ENCODE peak calls at places on chromosomes 2 and 18, in five cellular contexts. L, Y, H, M and I are unnamed samples. For H3K9me3, the result is how much of the 10 kb centered on the place peaks cover.

GRCh38 chr2:64453710-64454315 is at the start of gene LGALSL:
- DNase-seq in L (peak), Y (peak), H (peak), M (peak), I (peak)

GRCh38 chr2:173076557-173077345 is 1.1 kb downstream of the MAP3K20 start:
- DNase-seq in L (peak), Y (peak), H (peak), M (peak), I (peak)

GRCh38 chr2:27241761-27242613 is 20.9 kb downstream of the SLC30A3 start:
- DNase-seq in L (no peak), Y (no peak), H (no peak), M (no peak), I (no peak)

GRCh38 chr2:38665854-38666577 is at the start of gene GALM:
- DNase-seq in L (peak), Y (peak), H (peak), M (peak), I (peak)

GRCh38 chr2:215145611-215146010 is 7.2 kb upstream of the ABCA12 start:
- DNase-seq in L (no peak), Y (no peak), H (no peak), M (no peak), I (no peak)

GRCh38 chr2:73290049-73290839 is 3.1 kb downstream of the EGR4 start:
- DNase-seq in L (peak), Y (peak), H (no peak), M (no peak), I (peak)

GRCh38 chr2:28321426-28321825 is 71.2 kb upstream of the FOSL2 start:
- DNase-seq in L (no peak), Y (no peak), H (no peak), M (no peak), I (no peak)

GRCh38 chr2:460861-461260 is 173.0 kb upstream of the ALKAL2 start:
- DNase-seq in L (no peak), Y (no peak), H (no peak), M (no peak), I (no peak)

GRCh38 chr2:132936261-132936660 is 266.3 kb upstream of the LYPD1 start:
- DNase-seq in L (no peak), Y (no peak), H (no peak), M (no peak), I (no peak)

GRCh38 chr18:75128911-75129716 is 79.8 kb downstream of the PTGR3 start:
- DNase-seq in L (no peak), Y (no peak), H (no peak), M (peak), I (no peak)

GRCh38 chr2:121147766-121148165 is 137.2 kb downstream of the TFCP2L1 start:
- DNase-seq in L (no peak), Y (no peak), H (no peak), M (no peak), I (no peak)

GRCh38 chr2:109722026-109722425 is 72.1 kb upstream of the RGPD5 start:
- DNase-seq in L (no peak), Y (peak), H (no peak), M (peak), I (no peak)

GRCh38 chr2:37809525-37809924 is 115.6 kb upstream of the RMDN2 start:
- DNase-seq in L (no peak), Y (peak), H (no peak), M (no peak), I (peak)

GRCh38 chr18:79856119-79857080 is 58.7 kb downstream of the KCNG2 start:
- DNase-seq in L (peak), Y (peak), H (peak), M (peak), I (peak)

GRCh38 chr2:227164745-227165350 is 424 bp downstream of the COL4A3 start:
- DNase-seq in L (peak), Y (peak), H (peak), M (no peak), I (no peak)

GRCh38 chr2:72112421-72112820 is 35.2 kb downstream of the CYP26B1 start:
- DNase-seq in L (no peak), Y (no peak), H (no peak), M (no peak), I (no peak)

GRCh38 chr2:238636269-238637073 is 209.7 kb downstream of the ASB1 start:
- DNase-seq in L (no peak), Y (no peak), H (no peak), M (no peak), I (no peak)

GRCh38 chr18:21090680-21091079 is 20.9 kb downstream of the ROCK1 start:
- DNase-seq in L (no peak), Y (no peak), H (no peak), M (no peak), I (no peak)
- H3K9me3 ChIP-seq in L (under half), Y (under half), H (under half), M (under half), I (under half)

DNA sequence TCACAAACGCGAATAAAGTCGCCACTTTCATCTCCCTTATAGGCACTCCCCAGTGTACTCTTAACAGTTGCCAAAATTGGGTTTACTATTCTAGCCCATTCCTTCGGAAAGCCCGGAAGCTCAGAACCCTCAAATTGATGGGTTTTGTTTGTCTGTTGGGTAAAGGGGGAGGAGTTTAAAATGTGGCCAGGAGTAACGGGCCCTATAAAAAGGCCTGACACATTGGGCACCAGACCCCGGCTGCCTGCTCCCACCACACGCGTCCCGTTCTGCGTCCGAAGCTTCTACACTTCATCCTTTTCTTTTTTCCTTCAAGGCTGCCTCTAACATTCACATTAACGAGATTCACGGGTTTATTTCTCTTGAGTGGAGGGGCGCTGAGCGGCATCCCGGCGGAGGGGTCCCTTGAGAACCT is 837 bp downstream of the NHEJ1 start:
- DNase-seq in L (no peak), Y (no peak), H (no peak), M (no peak), I (no peak)
- H3K27ac ChIP-seq in L (no peak), Y (peak), H (no peak), M (no peak), I (no peak)

GRCh38 chr2:10080536-10081304 is 509 bp upstream of the CYS1 start:
- DNase-seq in L (peak), Y (peak), H (no peak), M (no peak), I (no peak)

GRCh38 chr2:10079192-10079930 is 850 bp downstream of the CYS1 start:
- DNase-seq in L (peak), Y (peak), H (no peak), M (peak), I (peak)

GRCh38 chr2:10078704-10079191 is 1.5 kb downstream of the CYS1 start:
- DNase-seq in L (no peak), Y (no peak), H (no peak), M (no peak), I (no peak)

GRCh38 chr2:10078001-10078400 is 2.2 kb downstream of the CYS1 start:
- DNase-seq in L (no peak), Y (no peak), H (no peak), M (no peak), I (no peak)

GRCh38 chr2:10079931-10080535 is at the start of gene CYS1:
- DNase-seq in L (peak), Y (peak), H (no peak), M (peak), I (peak)
- H3K4me3 ChIP-seq in L (peak), Y (peak), H (peak), M (peak), I (peak)

GRCh38 chr2:11625671-11626070 is 44.3 kb downstream of the NTSR2 start:
- DNase-seq in L (no peak), Y (no peak), H (no peak), M (no peak), I (no peak)
- H3K9me3 ChIP-seq in L (under half), Y (under half), H (under half), M (under half), I (under half)

GRCh38 chr2:158932246-158932645 is 36.2 kb upstream of the TANC1 start:
- DNase-seq in L (no peak), Y (no peak), H (no peak), M (no peak), I (peak)

GRCh38 chr2:158928515-158928914 is 39.9 kb upstream of the TANC1 start:
- DNase-seq in L (no peak), Y (no peak), H (no peak), M (no peak), I (no peak)

GRCh38 chr2:158935617-158936016 is 32.8 kb upstream of the TANC1 start:
- DNase-seq in L (no peak), Y (no peak), H (no peak), M (no peak), I (no peak)

GRCh38 chr2:158928965-158929364 is 39.5 kb upstream of the TANC1 start:
- DNase-seq in L (no peak), Y (peak), H (no peak), M (no peak), I (no peak)

GRCh38 chr2:158931577-158931976 is 36.9 kb upstream of the TANC1 start:
- DNase-seq in L (no peak), Y (no peak), H (no peak), M (peak), I (no peak)
- H3K27ac ChIP-seq in L (no peak), Y (no peak), H (no peak), M (peak), I (no peak)